ENCODE peak calls at places on chromosomes 6 and 20, in six cellular contexts. L is GM12891, D is GM12878, F is K562, U is SK-N-SH, G is H1. P is an unnamed sample.
A peak's percentile ranks its signal among the peaks of the same experiment; 100 is the strongest.

GRCh38 chr6:119127627-119128026 is 49.2 kb upstream of the FAM184A start:
- DNase-seq in U (no peak), D (no peak), L (no peak), F (no peak), G (no peak), P (no peak)

GRCh38 chr20:50824137-50824536 is 29.3 kb downstream of the BCAS4 start:
- DNase-seq in D (no peak), L (no peak), G (no peak), F (no peak), U (no peak), P (no peak)

GRCh38 chr20:64212750-64213149 is 42.8 kb upstream of the PCMTD2 start:
- DNase-seq in G (no peak), D (no peak), F (peak; percentile 28), U (no peak), L (no peak), P (no peak)

GRCh38 chr6:14337157-14337556 is 219.6 kb downstream of the CD83 start:
- DNase-seq in F (no peak), U (no peak), D (no peak), G (no peak), L (no peak), P (no peak)

GRCh38 chr20:45036044-45036755 is 64.7 kb downstream of the KCNS1 start:
- DNase-seq in G (no peak), L (no peak), D (no peak), U (no peak), F (peak; percentile 61), P (no peak)

GRCh38 chr20:34579936-34580587 is 21.5 kb downstream of the MAP1LC3A start:
- DNase-seq in L (no peak), U (no peak), G (no peak), F (no peak), D (peak; percentile 67), P (no peak)

GRCh38 chr6:150293423-150294280 is 75.2 kb upstream of the IYD start:
- DNase-seq in U (no peak), L (no peak), D (no peak), F (peak; percentile 69), G (no peak), P (no peak)

GRCh38 chr6:137013738-137014602 is 30.8 kb downstream of the IL20RA start:
- DNase-seq in D (no peak), G (no peak), U (peak; percentile 56), F (peak; percentile 18), L (no peak), P (no peak)

GRCh38 chr6:18122128-18123093 is at the start of gene NHLRC1:
- DNase-seq in F (no peak), U (peak; percentile 87), L (peak; percentile 79), D (peak; percentile 13), G (peak; percentile 70), P (peak; percentile 54)

GRCh38 chr6:3592371-3592941 is 135.6 kb upstream of the SLC22A23 start:
- DNase-seq in D (no peak), F (no peak), G (no peak), U (no peak), L (no peak), P (no peak)

GRCh38 chr20:38043512-38044300 is 10.2 kb downstream of the RPRD1B start:
- DNase-seq in F (no peak), D (no peak), L (no peak), G (no peak), U (no peak), P (no peak)

GRCh38 chr6:93351222-93351621 is 68.1 kb downstream of the EPHA7 start:
- DNase-seq in U (no peak), L (no peak), G (no peak), D (no peak), F (no peak), P (no peak)

GRCh38 chr6:4809999-4810918 is 34.1 kb downstream of the CDYL start:
- DNase-seq in U (no peak), F (no peak), D (no peak), G (no peak), L (no peak), P (no peak)

GRCh38 chr20:38162149-38162548 is 2.9 kb downstream of the TGM2 start:
- DNase-seq in F (no peak), D (no peak), L (no peak), U (no peak), G (no peak), P (no peak)

GRCh38 chr6:157107915-157108651 is 215.2 kb downstream of the TMEM242 start:
- DNase-seq in D (no peak), G (no peak), F (peak; percentile 79), U (peak; percentile 57), L (no peak), P (no peak)

DNA sequence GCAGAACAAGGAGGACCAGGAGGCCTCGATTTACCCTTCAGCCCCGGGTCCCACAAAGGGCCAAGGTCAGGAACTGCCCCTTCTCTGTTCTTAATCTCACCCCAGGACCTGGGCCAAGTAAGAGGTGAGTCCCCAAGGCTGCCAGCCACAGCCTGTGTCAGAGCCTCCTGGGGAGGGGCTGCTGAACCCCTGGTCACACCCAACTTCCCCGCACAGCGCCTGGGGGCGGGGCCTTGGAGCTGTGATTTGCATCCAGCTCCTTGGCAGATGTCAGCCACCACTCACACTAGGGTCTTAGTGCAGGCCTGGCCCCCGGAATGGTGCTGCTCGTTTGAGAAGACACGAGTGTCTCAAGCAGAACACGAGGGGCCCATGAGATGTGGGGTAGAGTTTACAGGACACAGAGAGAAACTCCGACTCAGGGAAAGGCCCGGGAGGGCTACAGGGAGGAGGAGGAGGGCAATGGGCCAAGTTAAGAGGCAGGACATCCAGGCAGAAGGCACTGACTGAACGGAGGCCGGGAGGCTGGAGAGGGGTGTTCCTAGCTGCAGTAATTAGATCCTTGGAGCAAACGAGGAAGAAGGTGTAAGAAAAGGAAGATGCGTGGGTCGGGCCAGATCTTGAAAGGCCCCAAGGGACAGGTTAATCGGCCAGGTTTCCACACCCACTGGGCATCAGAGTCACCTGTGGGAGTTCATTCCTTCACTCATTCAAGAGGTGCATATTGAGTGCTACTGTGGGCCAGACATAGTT is 26.9 kb downstream of the ZBP1 start:
- DNase-seq in L (no peak), G (no peak), U (no peak), D (no peak), F (peak; percentile 58), P (no peak)
- TF ChIP-seq TAF1 in L (no peak), G (no peak), U (no peak), D (no peak), F (no peak), P (no peak)

GRCh38 chr20:12337601-12338000 is 419.9 kb downstream of the BTBD3 start:
- DNase-seq in F (no peak), U (no peak), L (no peak), D (no peak), G (no peak), P (no peak)
- TF ChIP-seq POLR2AphosphoS5 in F (no peak), U (no peak), L (no peak), D (no peak), G (no peak), P (no peak)

DNA sequence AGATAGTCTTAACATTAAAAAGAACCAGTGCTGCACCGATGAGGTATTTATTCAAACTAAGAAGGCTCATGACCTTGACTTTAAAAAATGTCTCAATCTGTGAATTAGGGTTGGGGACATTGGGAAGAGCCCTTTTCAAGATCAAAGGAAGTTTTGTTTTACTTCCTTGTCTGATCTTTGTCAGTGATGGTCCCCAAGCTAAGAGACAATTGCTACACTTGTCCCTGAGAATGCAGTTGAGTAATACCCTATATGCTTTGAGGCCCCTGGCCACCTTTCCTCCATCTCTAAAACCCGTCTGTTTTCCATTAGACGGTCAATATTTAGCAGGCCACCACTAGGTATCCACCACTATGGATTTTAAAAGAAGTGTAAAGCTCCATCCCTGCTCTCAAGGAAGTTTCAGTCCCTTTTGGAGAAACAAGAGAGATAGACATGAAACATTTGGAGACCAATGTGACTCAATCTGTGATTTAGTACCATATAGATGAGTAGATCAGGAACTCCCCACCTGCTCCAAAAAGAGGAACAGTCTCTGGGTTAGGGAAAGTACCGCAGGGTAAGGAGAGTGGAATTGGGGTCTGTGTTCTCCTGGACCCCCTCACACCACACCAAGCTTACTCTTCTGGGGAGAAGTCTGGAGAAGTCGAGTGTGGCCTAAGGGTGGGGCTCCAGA is 99.1 kb upstream of the ISM1 start:
- DNase-seq in L (no peak), G (no peak), F (no peak), U (no peak), D (no peak), P (no peak)
- TF ChIP-seq TAF1 in L (no peak), G (no peak), F (no peak), U (no peak), D (no peak), P (no peak)

DNA sequence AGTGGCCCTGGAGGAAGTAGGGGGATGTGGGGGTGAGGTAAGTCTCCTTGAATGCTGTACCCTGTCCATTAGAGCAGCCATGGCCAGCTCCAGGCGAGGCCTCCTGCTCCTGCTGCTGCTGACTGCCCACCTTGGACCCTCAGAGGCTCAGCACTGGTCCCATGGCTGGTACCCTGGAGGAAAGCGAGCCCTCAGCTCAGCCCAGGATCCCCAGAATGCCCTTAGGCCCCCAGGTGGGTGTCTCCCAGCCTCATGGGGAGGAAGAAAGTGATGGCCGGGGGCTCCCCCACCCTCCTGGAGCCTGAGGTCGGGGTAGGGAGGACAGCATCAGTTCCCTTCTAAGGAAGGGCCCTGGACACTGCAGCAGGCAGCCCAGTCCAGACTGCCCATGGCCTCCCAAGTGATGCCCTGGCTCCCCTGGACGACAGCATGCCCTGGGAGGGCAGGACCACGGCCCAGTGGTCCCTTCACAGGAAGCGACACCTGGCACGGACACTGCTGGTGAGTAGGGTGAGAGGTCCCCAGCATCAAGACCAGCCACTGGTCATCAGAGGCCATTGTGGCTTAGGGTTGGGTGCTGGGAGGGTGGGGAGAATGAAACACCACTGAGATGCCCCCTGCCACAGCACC is 1.0 kb downstream of the GNRH2 start:
- DNase-seq in L (no peak), F (no peak), U (no peak), G (no peak), D (no peak), P (no peak)
- TF ChIP-seq POLR2AphosphoS5 in L (no peak), F (no peak), U (no peak), G (no peak), D (no peak), P (no peak)

DNA sequence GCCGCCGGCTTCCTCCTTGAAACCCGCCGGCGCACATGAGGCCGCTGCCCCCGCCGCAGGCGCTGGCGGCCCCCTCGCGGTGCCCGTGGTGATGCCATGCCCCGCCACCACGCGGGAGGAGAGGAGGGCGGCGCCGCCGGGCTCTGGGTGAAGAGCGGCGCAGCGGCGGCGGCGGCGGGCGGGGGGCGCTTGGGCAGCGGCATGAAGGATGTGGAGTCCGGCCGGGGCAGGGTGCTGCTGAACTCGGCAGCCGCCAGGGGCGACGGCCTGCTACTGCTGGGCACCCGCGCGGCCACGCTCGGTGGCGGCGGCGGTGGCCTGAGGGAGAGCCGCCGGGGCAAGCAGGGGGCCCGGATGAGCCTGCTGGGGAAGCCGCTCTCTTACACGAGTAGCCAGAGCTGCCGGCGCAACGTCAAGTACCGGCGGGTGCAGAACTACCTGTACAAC is 253 bp downstream of the KCNQ5 start:
- DNase-seq in D (no peak), U (peak; percentile 84), L (no peak), G (no peak), F (peak; percentile 34), P (peak; percentile 39)
- TF ChIP-seq TAF1 in D (no peak), U (no peak), L (no peak), G (no peak), F (no peak), P (no peak)

GRCh38 chr6:109715616-109716015 is 24.5 kb downstream of the FIG4 start:
- DNase-seq in F (no peak), G (no peak), U (no peak), L (no peak), D (no peak), P (no peak)
- TF ChIP-seq POLR2AphosphoS5 in F (no peak), G (no peak), U (no peak), L (no peak), D (no peak), P (no peak)

P was measured in GM12892.